ENCODE peak calls at places on chromosome 18, in six cellular contexts. One of them, this sample, is unnamed. For H3K4me1, the result is how much of the 10 kb centered on the place peaks cover.

GRCh38 chr18:58005036-58005435 is 39.0 kb upstream of the NEDD4L start:
- DNase-seq in IMR-90: peak
- DNase-seq in H9: no peak
- DNase-seq in neuronal stem cell: no peak
- DNase-seq in H1: no peak
- DNase-seq in trophoblast cell: no peak
- DNase-seq in this sample: no peak

GRCh38 chr18:2894131-2894840 is 47.5 kb downstream of the EMILIN2 start:
- DNase-seq in IMR-90: no peak
- DNase-seq in H9: no peak
- DNase-seq in neuronal stem cell: no peak
- DNase-seq in H1: no peak
- DNase-seq in trophoblast cell: no peak
- DNase-seq in this sample: no peak

GRCh38 chr18:3294435-3295080 is 32.6 kb downstream of the MYL12B start:
- DNase-seq in IMR-90: peak
- DNase-seq in H9: peak
- DNase-seq in neuronal stem cell: no peak
- DNase-seq in H1: no peak
- DNase-seq in trophoblast cell: peak
- DNase-seq in this sample: peak

GRCh38 chr18:73331212-73331772 is 463.5 kb upstream of the NETO1 start:
- DNase-seq in IMR-90: no peak
- DNase-seq in H9: no peak
- DNase-seq in neuronal stem cell: no peak
- DNase-seq in H1: no peak
- DNase-seq in trophoblast cell: no peak
- DNase-seq in this sample: no peak

GRCh38 chr18:58229162-58229561 is 185.1 kb downstream of the NEDD4L start:
- DNase-seq in IMR-90: no peak
- DNase-seq in H9: no peak
- DNase-seq in neuronal stem cell: no peak
- DNase-seq in H1: no peak
- DNase-seq in trophoblast cell: no peak
- DNase-seq in this sample: no peak

GRCh38 chr18:36440614-36441013 is 143.1 kb downstream of the FHOD3 start:
- DNase-seq in IMR-90: peak
- DNase-seq in H9: no peak
- DNase-seq in neuronal stem cell: no peak
- DNase-seq in H1: no peak
- DNase-seq in trophoblast cell: no peak
- DNase-seq in this sample: no peak

GRCh38 chr18:46431522-46432171 is 225.4 kb downstream of the LOXHD1 start:
- DNase-seq in IMR-90: no peak
- DNase-seq in H9: no peak
- DNase-seq in neuronal stem cell: no peak
- DNase-seq in H1: no peak
- DNase-seq in trophoblast cell: no peak
- DNase-seq in this sample: no peak

GRCh38 chr18:74899554-74899953 is 301.9 kb downstream of the ZNF407 start:
- DNase-seq in IMR-90: no peak
- DNase-seq in H9: no peak
- DNase-seq in neuronal stem cell: no peak
- DNase-seq in H1: no peak
- DNase-seq in trophoblast cell: no peak
- DNase-seq in this sample: no peak

GRCh38 chr18:42969366-42969765 is 146.1 kb downstream of the RIT2 start:
- DNase-seq in IMR-90: no peak
- DNase-seq in H9: no peak
- DNase-seq in neuronal stem cell: no peak
- DNase-seq in H1: no peak
- DNase-seq in trophoblast cell: no peak
- DNase-seq in this sample: no peak

GRCh38 chr18:44602845-44603244 is 77.8 kb upstream of the SETBP1 start:
- DNase-seq in IMR-90: no peak
- DNase-seq in H9: no peak
- DNase-seq in neuronal stem cell: no peak
- DNase-seq in H1: no peak
- DNase-seq in trophoblast cell: peak
- DNase-seq in this sample: peak

GRCh38 chr18:3060667-3061580 is 48.0 kb upstream of the LPIN2 start:
- DNase-seq in IMR-90: no peak
- DNase-seq in H9: no peak
- DNase-seq in neuronal stem cell: no peak
- DNase-seq in H1: no peak
- DNase-seq in trophoblast cell: no peak
- DNase-seq in this sample: peak

GRCh38 chr18:63402246-63403164 is 19.8 kb downstream of the VPS4B start:
- DNase-seq in IMR-90: no peak
- DNase-seq in H9: no peak
- DNase-seq in neuronal stem cell: no peak
- DNase-seq in H1: no peak
- DNase-seq in trophoblast cell: no peak
- DNase-seq in this sample: no peak

GRCh38 chr18:42707080-42707479 is 408.4 kb downstream of the RIT2 start:
- DNase-seq in IMR-90: no peak
- DNase-seq in H9: no peak
- DNase-seq in neuronal stem cell: no peak
- DNase-seq in H1: no peak
- DNase-seq in trophoblast cell: no peak
- DNase-seq in this sample: no peak

GRCh38 chr18:43271593-43272432 is 5.5 kb downstream of the SYT4 start:
- DNase-seq in IMR-90: peak
- DNase-seq in H9: no peak
- DNase-seq in neuronal stem cell: peak
- DNase-seq in H1: no peak
- DNase-seq in trophoblast cell: no peak
- DNase-seq in this sample: peak

GRCh38 chr18:25974630-25975077 is 115.8 kb downstream of the SS18 start:
- DNase-seq in IMR-90: no peak
- DNase-seq in H9: no peak
- DNase-seq in neuronal stem cell: no peak
- DNase-seq in H1: no peak
- DNase-seq in trophoblast cell: no peak
- DNase-seq in this sample: no peak

GRCh38 chr18:50281295-50281971 is at the start of gene MBD1:
- DNase-seq in IMR-90: peak
- DNase-seq in H9: peak
- DNase-seq in neuronal stem cell: peak
- DNase-seq in H1: peak
- DNase-seq in trophoblast cell: peak
- DNase-seq in this sample: peak
- H3K4me1 ChIP-seq in IMR-90: under half
- H3K4me1 ChIP-seq in H9: under half
- H3K4me1 ChIP-seq in neuronal stem cell: under half
- H3K4me1 ChIP-seq in H1: under half
- H3K4me1 ChIP-seq in trophoblast cell: under half
- H3K4me1 ChIP-seq in this sample: under half

GRCh38 chr18:48940854-48941531 is 9.8 kb downstream of the SMAD7 start:
- DNase-seq in IMR-90: peak
- DNase-seq in H9: no peak
- DNase-seq in neuronal stem cell: no peak
- DNase-seq in H1: no peak
- DNase-seq in trophoblast cell: no peak
- DNase-seq in this sample: peak

GRCh38 chr18:48942554-48943261 is 8.1 kb downstream of the SMAD7 start:
- DNase-seq in IMR-90: peak
- DNase-seq in H9: no peak
- DNase-seq in neuronal stem cell: no peak
- DNase-seq in H1: no peak
- DNase-seq in trophoblast cell: peak
- DNase-seq in this sample: peak

GRCh38 chr18:48942086-48942485 is 8.7 kb downstream of the SMAD7 start:
- DNase-seq in IMR-90: no peak
- DNase-seq in H9: no peak
- DNase-seq in neuronal stem cell: no peak
- DNase-seq in H1: no peak
- DNase-seq in trophoblast cell: no peak
- DNase-seq in this sample: no peak

GRCh38 chr18:48943333-48943732 is 7.4 kb downstream of the SMAD7 start:
- DNase-seq in IMR-90: no peak
- DNase-seq in H9: no peak
- DNase-seq in neuronal stem cell: no peak
- DNase-seq in H1: no peak
- DNase-seq in trophoblast cell: no peak
- DNase-seq in this sample: no peak

DNA sequence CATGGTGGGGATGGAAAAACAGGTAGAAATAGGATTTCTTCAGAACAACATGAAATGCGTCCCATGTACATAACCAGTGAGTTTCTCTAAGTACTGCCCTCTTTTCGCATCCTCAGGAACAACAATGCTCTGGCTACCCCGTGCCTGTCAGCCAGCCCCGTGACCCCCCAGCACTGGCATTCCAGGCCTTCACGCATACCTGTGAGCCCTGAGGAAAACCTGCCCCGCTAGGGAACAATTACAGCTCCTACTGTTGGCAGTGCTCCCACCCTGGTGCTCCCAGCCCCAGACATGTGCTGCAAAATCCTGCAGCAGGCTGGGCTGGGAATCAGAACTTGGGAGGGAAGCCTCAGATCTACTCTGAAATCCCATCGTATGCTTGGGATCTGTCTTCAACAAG is 9.1 kb downstream of the SMAD7 start:
- DNase-seq in IMR-90: no peak
- DNase-seq in H9: no peak
- DNase-seq in neuronal stem cell: no peak
- DNase-seq in H1: no peak
- DNase-seq in trophoblast cell: no peak
- DNase-seq in this sample: no peak
- H3K23ac ChIP-seq in IMR-90: peak
- H3K23ac ChIP-seq in H9: no peak
- H3K23ac ChIP-seq in neuronal stem cell: no peak
- H3K23ac ChIP-seq in H1: no peak
- H3K23ac ChIP-seq in trophoblast cell: no peak
- H3K23ac ChIP-seq in this sample: no peak

GRCh38 chr18:69758458-69758857 is 189.2 kb downstream of the CD226 start:
- DNase-seq in IMR-90: peak
- DNase-seq in H9: no peak
- DNase-seq in neuronal stem cell: no peak
- DNase-seq in H1: no peak
- DNase-seq in trophoblast cell: no peak
- DNase-seq in this sample: no peak

GRCh38 chr18:69755041-69755440 is 192.6 kb downstream of the CD226 start:
- DNase-seq in IMR-90: no peak
- DNase-seq in H9: no peak
- DNase-seq in neuronal stem cell: no peak
- DNase-seq in H1: no peak
- DNase-seq in trophoblast cell: no peak
- DNase-seq in this sample: no peak

GRCh38 chr18:69755856-69756496 is 191.7 kb downstream of the CD226 start:
- DNase-seq in IMR-90: no peak
- DNase-seq in H9: no peak
- DNase-seq in neuronal stem cell: no peak
- DNase-seq in H1: no peak
- DNase-seq in trophoblast cell: no peak
- DNase-seq in this sample: no peak

GRCh38 chr18:69759046-69759445 is 188.6 kb downstream of the CD226 start:
- DNase-seq in IMR-90: peak
- DNase-seq in H9: no peak
- DNase-seq in neuronal stem cell: no peak
- DNase-seq in H1: no peak
- DNase-seq in trophoblast cell: no peak
- DNase-seq in this sample: no peak

DNA sequence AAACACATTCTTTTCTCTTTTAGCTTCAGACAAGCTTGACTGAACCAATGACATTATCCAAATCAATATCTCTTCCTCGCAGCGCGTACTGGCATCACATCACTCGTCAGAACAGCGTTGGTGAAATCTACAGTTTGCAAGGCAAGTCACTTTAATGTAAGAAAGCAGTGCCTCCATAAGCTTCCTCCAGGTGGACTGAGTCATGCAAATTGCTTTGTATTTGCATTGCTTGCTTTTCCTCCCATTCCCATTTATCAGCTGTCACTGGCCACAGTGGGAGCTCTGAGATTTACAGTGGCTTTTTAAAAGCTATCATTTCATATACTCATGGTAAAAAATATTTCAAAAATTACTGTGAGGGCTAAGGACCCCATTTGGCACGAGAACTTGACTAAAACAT is 189.9 kb downstream of the CD226 start:
- DNase-seq in IMR-90: peak
- DNase-seq in H9: peak
- DNase-seq in neuronal stem cell: no peak
- DNase-seq in H1: no peak
- DNase-seq in trophoblast cell: no peak
- DNase-seq in this sample: no peak
- H4K91ac ChIP-seq in IMR-90: no peak
- H4K91ac ChIP-seq in H9: no peak
- H4K91ac ChIP-seq in neuronal stem cell: no peak
- H4K91ac ChIP-seq in H1: no peak
- H4K91ac ChIP-seq in trophoblast cell: no peak
- H4K91ac ChIP-seq in this sample: no peak

GRCh38 chr18:79400091-79400590 is 4.4 kb downstream of the NFATC1 start:
- DNase-seq in IMR-90: no peak
- DNase-seq in H9: no peak
- DNase-seq in neuronal stem cell: no peak
- DNase-seq in H1: no peak
- DNase-seq in trophoblast cell: no peak
- DNase-seq in this sample: no peak

GRCh38 chr18:79400591-79401381 is 5.1 kb downstream of the NFATC1 start:
- DNase-seq in IMR-90: no peak
- DNase-seq in H9: no peak
- DNase-seq in neuronal stem cell: no peak
- DNase-seq in H1: no peak
- DNase-seq in trophoblast cell: no peak
- DNase-seq in this sample: no peak

GRCh38 chr18:79402977-79403722 is 7.4 kb downstream of the NFATC1 start:
- DNase-seq in IMR-90: no peak
- DNase-seq in H9: no peak
- DNase-seq in neuronal stem cell: no peak
- DNase-seq in H1: no peak
- DNase-seq in trophoblast cell: no peak
- DNase-seq in this sample: no peak

GRCh38 chr18:79402209-79402576 is 6.5 kb downstream of the NFATC1 start:
- DNase-seq in IMR-90: no peak
- DNase-seq in H9: no peak
- DNase-seq in neuronal stem cell: no peak
- DNase-seq in H1: no peak
- DNase-seq in trophoblast cell: no peak
- DNase-seq in this sample: no peak

DNA sequence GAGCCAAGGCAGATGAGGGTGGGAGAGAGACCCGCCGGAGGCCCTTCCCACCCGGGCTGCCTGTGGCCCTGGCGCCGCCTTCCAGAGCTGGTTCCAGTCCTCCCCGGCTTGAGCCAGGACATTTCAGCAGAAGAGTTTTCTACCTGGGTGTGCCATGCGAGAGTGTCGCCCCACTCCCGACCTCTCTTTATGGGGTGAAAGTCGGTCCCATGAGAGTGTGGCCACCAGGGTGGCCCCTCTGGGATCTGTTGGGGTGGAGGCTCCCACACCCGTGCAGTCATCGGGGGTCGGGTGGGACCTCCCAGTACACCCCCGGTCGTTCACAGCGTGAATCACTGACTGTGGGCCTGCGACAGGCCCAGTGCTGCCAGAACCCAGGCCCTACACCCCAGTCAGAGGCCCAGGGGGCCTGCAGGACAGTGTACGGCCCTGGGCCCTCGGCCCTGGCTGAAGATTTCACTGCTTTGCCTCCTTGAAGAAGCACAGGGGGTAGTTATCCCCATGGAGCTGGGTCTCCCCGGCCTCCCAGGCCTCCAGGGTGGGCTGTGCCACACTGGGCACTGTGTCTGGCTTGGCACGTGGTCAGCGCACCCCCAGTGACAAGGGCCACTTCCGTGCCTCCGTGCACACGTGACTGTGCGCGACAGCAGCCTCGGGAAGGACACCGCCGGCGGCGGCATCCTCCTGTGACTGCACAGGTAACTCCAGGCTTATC is 5.9 kb downstream of the NFATC1 start:
- DNase-seq in IMR-90: no peak
- DNase-seq in H9: no peak
- DNase-seq in neuronal stem cell: no peak
- DNase-seq in H1: no peak
- DNase-seq in trophoblast cell: no peak
- DNase-seq in this sample: no peak
- H3K4me1 ChIP-seq in IMR-90: under half
- H3K4me1 ChIP-seq in H9: under half
- H3K4me1 ChIP-seq in neuronal stem cell: under half
- H3K4me1 ChIP-seq in H1: under half
- H3K4me1 ChIP-seq in trophoblast cell: under half
- H3K4me1 ChIP-seq in this sample: under half